ENCODE peak calls at places on chromosome 20, in eight cellular contexts. One of them, this sample, is unnamed.

GRCh38 chr20:59810376-59811187 is 122.9 kb downstream of the SYCP2 start:
- DNase-seq in activated B cell treated with CpG ODN at 0.5 μM for 24 hours: no peak
- DNase-seq in uterus: peak; percentile 6
- DNase-seq in HCT116: no peak
- DNase-seq in WTC11: no peak
- DNase-seq in A549: no peak
- DNase-seq in heart right ventricle: no peak
- DNase-seq in astrocyte of the spinal cord: no peak
- DNase-seq in this sample: no peak

GRCh38 chr20:32515631-32516101 is 69.5 kb downstream of the NOL4L start:
- DNase-seq in activated B cell treated with CpG ODN at 0.5 μM for 24 hours: no peak
- DNase-seq in uterus: no peak
- DNase-seq in HCT116: no peak
- DNase-seq in WTC11: no peak
- DNase-seq in A549: no peak
- DNase-seq in heart right ventricle: no peak
- DNase-seq in astrocyte of the spinal cord: no peak
- DNase-seq in this sample: peak; percentile 24

GRCh38 chr20:48098099-48098498 is 312.8 kb upstream of the SULF2 start:
- DNase-seq in activated B cell treated with CpG ODN at 0.5 μM for 24 hours: no peak
- DNase-seq in uterus: no peak
- DNase-seq in HCT116: peak; percentile 8
- DNase-seq in WTC11: no peak
- DNase-seq in A549: no peak
- DNase-seq in heart right ventricle: no peak
- DNase-seq in astrocyte of the spinal cord: no peak
- DNase-seq in this sample: no peak

GRCh38 chr20:25399038-25399430 is 8.4 kb upstream of the ABHD12 start:
- DNase-seq in activated B cell treated with CpG ODN at 0.5 μM for 24 hours: no peak
- DNase-seq in uterus: peak; percentile 41
- DNase-seq in HCT116: peak; percentile 68
- DNase-seq in WTC11: no peak
- DNase-seq in A549: peak; percentile 77
- DNase-seq in heart right ventricle: no peak
- DNase-seq in astrocyte of the spinal cord: peak; percentile 83
- DNase-seq in this sample: no peak

GRCh38 chr20:15039088-15039762 is 701.8 kb upstream of the FLRT3 start:
- DNase-seq in activated B cell treated with CpG ODN at 0.5 μM for 24 hours: no peak
- DNase-seq in uterus: peak; percentile 29
- DNase-seq in HCT116: no peak
- DNase-seq in WTC11: no peak
- DNase-seq in A549: no peak
- DNase-seq in heart right ventricle: no peak
- DNase-seq in astrocyte of the spinal cord: no peak
- DNase-seq in this sample: no peak

GRCh38 chr20:48845000-48845399 is 17.2 kb upstream of the PREX1 start:
- DNase-seq in activated B cell treated with CpG ODN at 0.5 μM for 24 hours: no peak
- DNase-seq in uterus: no peak
- DNase-seq in HCT116: no peak
- DNase-seq in WTC11: no peak
- DNase-seq in A549: no peak
- DNase-seq in heart right ventricle: no peak
- DNase-seq in astrocyte of the spinal cord: no peak
- DNase-seq in this sample: no peak

GRCh38 chr20:57662313-57663240 is 42.4 kb upstream of the ZBP1 start:
- DNase-seq in activated B cell treated with CpG ODN at 0.5 μM for 24 hours: peak; percentile 13
- DNase-seq in uterus: peak; percentile 15
- DNase-seq in HCT116: no peak
- DNase-seq in WTC11: peak; percentile 41
- DNase-seq in A549: no peak
- DNase-seq in heart right ventricle: no peak
- DNase-seq in astrocyte of the spinal cord: no peak
- DNase-seq in this sample: peak; percentile 30

GRCh38 chr20:46557231-46557956 is 6.9 kb upstream of the OCSTAMP start:
- DNase-seq in activated B cell treated with CpG ODN at 0.5 μM for 24 hours: no peak
- DNase-seq in uterus: no peak
- DNase-seq in HCT116: no peak
- DNase-seq in WTC11: no peak
- DNase-seq in A549: no peak
- DNase-seq in heart right ventricle: no peak
- DNase-seq in astrocyte of the spinal cord: no peak
- DNase-seq in this sample: peak; percentile 5

GRCh38 chr20:20173269-20173668 is 120.9 kb downstream of the CFAP61 start:
- DNase-seq in activated B cell treated with CpG ODN at 0.5 μM for 24 hours: no peak
- DNase-seq in uterus: no peak
- DNase-seq in HCT116: no peak
- DNase-seq in WTC11: no peak
- DNase-seq in A549: no peak
- DNase-seq in heart right ventricle: no peak
- DNase-seq in astrocyte of the spinal cord: no peak
- DNase-seq in this sample: no peak

GRCh38 chr20:21640556-21640955 is 64.9 kb upstream of the PAX1 start:
- DNase-seq in activated B cell treated with CpG ODN at 0.5 μM for 24 hours: no peak
- DNase-seq in uterus: no peak
- DNase-seq in HCT116: peak; percentile 4
- DNase-seq in WTC11: peak; percentile 68
- DNase-seq in A549: no peak
- DNase-seq in heart right ventricle: no peak
- DNase-seq in astrocyte of the spinal cord: no peak
- DNase-seq in this sample: no peak

GRCh38 chr20:49603209-49603627 is 35.3 kb upstream of the PTGIS start:
- DNase-seq in activated B cell treated with CpG ODN at 0.5 μM for 24 hours: no peak
- DNase-seq in uterus: peak; percentile 69
- DNase-seq in HCT116: no peak
- DNase-seq in WTC11: peak; percentile 47
- DNase-seq in A549: no peak
- DNase-seq in heart right ventricle: no peak
- DNase-seq in astrocyte of the spinal cord: peak; percentile 36
- DNase-seq in this sample: no peak

GRCh38 chr20:562232-562897 is 18.8 kb upstream of the CSNK2A1 start:
- DNase-seq in activated B cell treated with CpG ODN at 0.5 μM for 24 hours: no peak
- DNase-seq in uterus: no peak
- DNase-seq in HCT116: no peak
- DNase-seq in WTC11: no peak
- DNase-seq in A549: no peak
- DNase-seq in heart right ventricle: no peak
- DNase-seq in astrocyte of the spinal cord: no peak
- DNase-seq in this sample: no peak

GRCh38 chr20:561437-562231 is 18.0 kb upstream of the CSNK2A1 start:
- DNase-seq in activated B cell treated with CpG ODN at 0.5 μM for 24 hours: no peak
- DNase-seq in uterus: no peak
- DNase-seq in HCT116: peak; percentile 73
- DNase-seq in WTC11: peak; percentile 83
- DNase-seq in A549: peak; percentile 87
- DNase-seq in heart right ventricle: peak; percentile 37
- DNase-seq in astrocyte of the spinal cord: peak; percentile 58
- DNase-seq in this sample: no peak

GRCh38 chr20:558117-558516 is 14.5 kb upstream of the CSNK2A1 start:
- DNase-seq in activated B cell treated with CpG ODN at 0.5 μM for 24 hours: no peak
- DNase-seq in uterus: no peak
- DNase-seq in HCT116: no peak
- DNase-seq in WTC11: no peak
- DNase-seq in A549: no peak
- DNase-seq in heart right ventricle: no peak
- DNase-seq in astrocyte of the spinal cord: no peak
- DNase-seq in this sample: no peak

GRCh38 chr20:564195-564594 is 20.6 kb upstream of the CSNK2A1 start:
- DNase-seq in activated B cell treated with CpG ODN at 0.5 μM for 24 hours: no peak
- DNase-seq in uterus: no peak
- DNase-seq in HCT116: no peak
- DNase-seq in WTC11: no peak
- DNase-seq in A549: no peak
- DNase-seq in heart right ventricle: no peak
- DNase-seq in astrocyte of the spinal cord: no peak
- DNase-seq in this sample: no peak

DNA sequence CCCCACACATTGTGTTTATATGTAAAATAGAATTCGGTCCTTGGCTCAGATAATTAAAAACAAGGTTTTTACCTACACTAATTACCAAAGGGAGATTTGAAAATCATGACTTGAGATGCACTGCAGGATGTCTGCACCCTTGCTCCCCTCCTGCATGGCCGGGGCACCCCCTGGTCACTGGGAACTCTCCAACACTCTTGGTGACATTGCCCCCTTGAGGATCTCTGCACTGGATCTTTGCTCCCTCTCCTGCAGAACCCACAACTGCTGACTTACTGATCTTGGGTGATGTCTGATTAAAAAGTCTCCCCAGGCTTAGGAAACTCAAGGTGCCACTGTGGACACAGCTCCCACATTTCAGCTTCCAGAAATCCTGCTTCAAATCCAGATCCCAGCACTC is 17.1 kb upstream of the CSNK2A1 start:
- DNase-seq in activated B cell treated with CpG ODN at 0.5 μM for 24 hours: no peak
- DNase-seq in uterus: no peak
- DNase-seq in HCT116: no peak
- DNase-seq in WTC11: no peak
- DNase-seq in A549: no peak
- DNase-seq in heart right ventricle: no peak
- DNase-seq in astrocyte of the spinal cord: no peak
- DNase-seq in this sample: no peak
- TF ChIP-seq CTCF in activated B cell treated with CpG ODN at 0.5 μM for 24 hours: no peak
- TF ChIP-seq CTCF in uterus: no peak
- TF ChIP-seq CTCF in HCT116: peak; percentile 29
- TF ChIP-seq CTCF in WTC11: no peak
- TF ChIP-seq CTCF in A549: no peak
- TF ChIP-seq CTCF in heart right ventricle: no peak
- TF ChIP-seq CTCF in astrocyte of the spinal cord: no peak
- TF ChIP-seq CTCF in this sample: no peak

DNA sequence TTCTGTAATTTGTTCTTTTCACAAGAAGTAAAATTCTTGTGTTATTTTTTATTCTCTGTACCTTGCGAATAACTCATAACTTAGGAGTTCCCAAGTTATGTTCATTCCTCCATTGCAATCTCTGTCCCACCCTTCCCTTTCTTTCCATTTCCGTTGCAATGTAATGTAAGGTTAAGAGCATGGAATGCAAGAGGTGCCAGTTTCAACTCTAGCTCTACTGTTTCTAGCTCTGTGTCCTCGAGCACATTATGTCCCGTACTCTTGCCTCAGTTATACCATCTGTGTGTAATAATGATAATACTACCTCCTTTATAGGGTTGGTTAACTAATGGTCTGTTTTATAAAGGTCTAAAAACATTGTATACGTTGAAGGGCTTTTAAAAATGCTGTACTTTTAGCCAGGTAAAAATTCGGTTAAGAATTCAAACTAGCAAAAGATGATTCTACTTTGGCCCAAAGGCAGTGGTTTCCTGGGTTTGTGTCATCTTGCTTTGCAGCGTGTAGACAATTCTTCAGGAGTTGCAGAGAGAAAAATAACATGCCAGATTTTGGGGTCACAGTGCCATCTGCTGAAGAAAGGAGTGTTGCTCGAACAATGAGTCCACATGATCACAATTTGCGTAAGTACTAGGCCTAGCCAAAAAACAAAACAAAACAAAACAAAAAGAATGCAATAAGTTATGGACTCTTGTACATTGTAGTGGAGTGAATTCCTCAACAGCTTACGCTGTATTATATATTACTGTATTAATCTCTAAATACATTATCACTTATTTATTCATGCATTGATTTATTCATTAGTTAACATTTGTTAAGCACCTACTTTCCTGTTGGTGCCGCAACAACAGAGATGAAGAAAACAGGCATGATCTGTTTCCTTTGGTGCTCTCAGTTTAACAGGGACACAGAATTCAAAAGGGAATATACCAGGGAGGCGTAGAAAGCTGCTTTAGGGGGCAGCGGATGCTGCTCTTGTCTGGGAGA is 10.0 kb upstream of the PFDN4 start:
- DNase-seq in activated B cell treated with CpG ODN at 0.5 μM for 24 hours: no peak
- DNase-seq in uterus: no peak
- DNase-seq in HCT116: no peak
- DNase-seq in WTC11: no peak
- DNase-seq in A549: peak; percentile 48
- DNase-seq in heart right ventricle: no peak
- DNase-seq in astrocyte of the spinal cord: peak; percentile 56
- DNase-seq in this sample: no peak
- TF ChIP-seq CTCF in activated B cell treated with CpG ODN at 0.5 μM for 24 hours: no peak
- TF ChIP-seq CTCF in uterus: no peak
- TF ChIP-seq CTCF in HCT116: peak; percentile 62
- TF ChIP-seq CTCF in WTC11: no peak
- TF ChIP-seq CTCF in A549: peak; percentile 90
- TF ChIP-seq CTCF in heart right ventricle: no peak
- TF ChIP-seq CTCF in astrocyte of the spinal cord: peak; percentile 42
- TF ChIP-seq CTCF in this sample: no peak

DNA sequence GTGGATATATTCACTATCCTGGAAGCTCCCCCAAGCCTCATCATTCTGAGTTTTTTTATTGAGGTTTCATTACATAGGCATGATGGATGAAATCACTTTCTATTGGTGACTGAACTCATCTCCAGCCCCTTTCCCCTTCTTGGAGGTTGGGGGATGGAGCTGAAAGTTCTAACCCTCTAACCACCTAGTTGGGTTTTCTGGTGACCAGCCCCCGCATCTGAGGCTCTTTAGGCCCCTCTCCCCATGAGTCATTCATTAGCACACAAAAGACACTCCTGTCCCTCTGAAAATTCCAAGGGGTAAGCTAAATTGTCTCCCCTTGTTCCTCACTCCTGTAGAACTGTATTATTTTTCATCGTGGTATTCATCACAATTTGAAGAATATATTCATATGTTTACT is 33.3 kb downstream of the GFRA4 start:
- DNase-seq in activated B cell treated with CpG ODN at 0.5 μM for 24 hours: no peak
- DNase-seq in uterus: no peak
- DNase-seq in HCT116: no peak
- DNase-seq in WTC11: no peak
- DNase-seq in A549: no peak
- DNase-seq in heart right ventricle: no peak
- DNase-seq in astrocyte of the spinal cord: no peak
- DNase-seq in this sample: no peak
- TF ChIP-seq CTCF in activated B cell treated with CpG ODN at 0.5 μM for 24 hours: no peak
- TF ChIP-seq CTCF in uterus: no peak
- TF ChIP-seq CTCF in HCT116: no peak
- TF ChIP-seq CTCF in WTC11: no peak
- TF ChIP-seq CTCF in A549: no peak
- TF ChIP-seq CTCF in heart right ventricle: no peak
- TF ChIP-seq CTCF in astrocyte of the spinal cord: no peak
- TF ChIP-seq CTCF in this sample: no peak

GRCh38 chr20:37913563-37914366 is 10.8 kb downstream of the VSTM2L start:
- DNase-seq in activated B cell treated with CpG ODN at 0.5 μM for 24 hours: no peak
- DNase-seq in uterus: no peak
- DNase-seq in HCT116: no peak
- DNase-seq in WTC11: no peak
- DNase-seq in A549: no peak
- DNase-seq in heart right ventricle: no peak
- DNase-seq in astrocyte of the spinal cord: no peak
- DNase-seq in this sample: no peak

GRCh38 chr20:37912874-37913273 is 9.9 kb downstream of the VSTM2L start:
- DNase-seq in activated B cell treated with CpG ODN at 0.5 μM for 24 hours: no peak
- DNase-seq in uterus: no peak
- DNase-seq in HCT116: no peak
- DNase-seq in WTC11: no peak
- DNase-seq in A549: no peak
- DNase-seq in heart right ventricle: no peak
- DNase-seq in astrocyte of the spinal cord: no peak
- DNase-seq in this sample: no peak

GRCh38 chr20:37914367-37914671 is 11.4 kb downstream of the VSTM2L start:
- DNase-seq in activated B cell treated with CpG ODN at 0.5 μM for 24 hours: no peak
- DNase-seq in uterus: no peak
- DNase-seq in HCT116: no peak
- DNase-seq in WTC11: no peak
- DNase-seq in A549: no peak
- DNase-seq in heart right ventricle: no peak
- DNase-seq in astrocyte of the spinal cord: no peak
- DNase-seq in this sample: no peak

GRCh38 chr20:37911838-37912273 is 8.9 kb downstream of the VSTM2L start:
- DNase-seq in activated B cell treated with CpG ODN at 0.5 μM for 24 hours: no peak
- DNase-seq in uterus: peak; percentile 74
- DNase-seq in HCT116: no peak
- DNase-seq in WTC11: peak; percentile 70
- DNase-seq in A549: no peak
- DNase-seq in heart right ventricle: no peak
- DNase-seq in astrocyte of the spinal cord: no peak
- DNase-seq in this sample: no peak

GRCh38 chr20:37911262-37911661 is 8.3 kb downstream of the VSTM2L start:
- DNase-seq in activated B cell treated with CpG ODN at 0.5 μM for 24 hours: no peak
- DNase-seq in uterus: no peak
- DNase-seq in HCT116: no peak
- DNase-seq in WTC11: no peak
- DNase-seq in A549: no peak
- DNase-seq in heart right ventricle: no peak
- DNase-seq in astrocyte of the spinal cord: no peak
- DNase-seq in this sample: no peak
- TF ChIP-seq CTCF in activated B cell treated with CpG ODN at 0.5 μM for 24 hours: no peak
- TF ChIP-seq CTCF in uterus: no peak
- TF ChIP-seq CTCF in HCT116: no peak
- TF ChIP-seq CTCF in WTC11: no peak
- TF ChIP-seq CTCF in A549: no peak
- TF ChIP-seq CTCF in heart right ventricle: no peak
- TF ChIP-seq CTCF in astrocyte of the spinal cord: no peak
- TF ChIP-seq CTCF in this sample: no peak